ENCODE peak calls at places on chromosome 22, in four cellular contexts. V is esophagus squamous epithelium, L is upper lobe of right lung, Z is transverse colon. R is an unnamed sample. For H3K27me3, the result is how much of the 10 kb centered on the place peaks cover.

GRCh38 chr22:45318558-45319318 is 9.0 kb downstream of the FAM118A start:
- DNase-seq in Z (no peak), L (no peak), V (no peak), R (no peak)

GRCh38 chr22:44913198-44913983 is 96.4 kb downstream of the PHF21B start:
- DNase-seq in L (peak), Z (no peak), V (no peak), R (no peak)

GRCh38 chr22:20569059-20570058 is 61.9 kb downstream of the MED15 start:
- DNase-seq in V (no peak), L (peak), Z (peak), R (peak)

GRCh38 chr22:41596776-41597634 is 7.4 kb upstream of the PMM1 start:
- DNase-seq in Z (peak), L (peak), V (no peak), R (peak)

GRCh38 chr22:45064313-45065268 is 54.8 kb upstream of the PHF21B start:
- DNase-seq in Z (no peak), V (no peak), L (no peak), R (no peak)

GRCh38 chr22:41289681-41290080 is 3.7 kb upstream of the RANGAP1 start:
- DNase-seq in V (no peak), L (no peak), Z (no peak), R (no peak)

GRCh38 chr22:47107431-47107830 is 345.0 kb downstream of the TBC1D22A start:
- DNase-seq in L (no peak), V (no peak), Z (no peak), R (no peak)

GRCh38 chr22:39665229-39665628 is 94.7 kb downstream of the CACNA1I start:
- DNase-seq in V (no peak), L (no peak), Z (no peak), R (no peak)

GRCh38 chr22:28799834-28800307 is 498 bp downstream of the XBP1 start:
- DNase-seq in L (peak), V (no peak), Z (peak), R (no peak)

GRCh38 chr22:47627561-47628253 is 865.3 kb downstream of the TBC1D22A start:
- DNase-seq in V (no peak), Z (no peak), L (peak), R (no peak)

GRCh38 chr22:45009881-45010531 is at the start of gene PHF21B:
- DNase-seq in V (no peak), Z (no peak), L (no peak), R (peak)

GRCh38 chr22:47094861-47095330 is 332.4 kb downstream of the TBC1D22A start:
- DNase-seq in L (no peak), Z (no peak), V (no peak), R (no peak)

GRCh38 chr22:32185821-32186220 is 19.1 kb downstream of the RFPL2 start:
- DNase-seq in Z (no peak), L (no peak), V (no peak), R (no peak)

GRCh38 chr22:46062971-46063631 is 86.1 kb upstream of the WNT7B start:
- DNase-seq in V (no peak), L (peak), Z (peak), R (no peak)

GRCh38 chr22:49525776-49526535 is 301.7 kb downstream of the BRD1 start:
- DNase-seq in L (no peak), V (no peak), Z (no peak), R (no peak)

GRCh38 chr22:28299760-28300159 is 379.9 kb downstream of the TTC28 start:
- DNase-seq in L (no peak), V (no peak), Z (no peak), R (no peak)

GRCh38 chr22:22446527-22446926 is 62.0 kb downstream of the ZNF280B start:
- DNase-seq in V (no peak), L (no peak), Z (no peak), R (no peak)

GRCh38 chr22:22035771-22036314 is 53.3 kb upstream of the TOP3B start:
- DNase-seq in L (no peak), Z (no peak), V (no peak), R (no peak)

GRCh38 chr22:49391436-49391835 is 436.2 kb downstream of the BRD1 start:
- DNase-seq in L (peak), V (no peak), Z (no peak), R (no peak)

GRCh38 chr22:40484906-40485660 is 114.7 kb downstream of the SGSM3 start:
- DNase-seq in Z (no peak), L (no peak), V (no peak), R (no peak)

GRCh38 chr22:45678961-45679912 is 7.6 kb downstream of the ATXN10 start:
- DNase-seq in L (no peak), V (no peak), Z (no peak), R (no peak)

GRCh38 chr22:39097098-39098020 is at the start of gene APOBEC3H:
- DNase-seq in V (no peak), L (peak), Z (peak), R (peak)

GRCh38 chr22:28544431-28544868 is 135.2 kb downstream of the TTC28 start:
- DNase-seq in Z (no peak), V (no peak), L (no peak), R (no peak)

GRCh38 chr22:43826142-43827093 is 14.3 kb upstream of the EFCAB6 start:
- DNase-seq in L (peak), V (no peak), Z (no peak), R (no peak)

GRCh38 chr22:43827926-43828710 is 16.0 kb upstream of the EFCAB6 start:
- DNase-seq in V (no peak), L (no peak), Z (no peak), R (no peak)

GRCh38 chr22:43828711-43829447 is 16.8 kb upstream of the EFCAB6 start:
- DNase-seq in Z (no peak), L (peak), V (no peak), R (no peak)

GRCh38 chr22:43825651-43826050 is 13.5 kb upstream of the EFCAB6 start:
- DNase-seq in Z (no peak), L (no peak), V (no peak), R (no peak)

GRCh38 chr22:43827336-43827735 is 15.2 kb upstream of the EFCAB6 start:
- DNase-seq in L (no peak), Z (no peak), V (no peak), R (no peak)
- H3K27me3 ChIP-seq in L (under half), Z (under half), V (half or more), R (under half)

GRCh38 chr22:19352766-19353165 is 61.2 kb upstream of the CLTCL1 start:
- DNase-seq in L (no peak), V (no peak), Z (no peak), R (no peak)
- H3K27ac ChIP-seq in L (no peak), V (no peak), Z (no peak), R (no peak)

GRCh38 chr22:42614312-42615091 is at the start of gene POLDIP3:
- DNase-seq in Z (peak), L (peak), V (peak), R (peak)
- TF ChIP-seq CTCF in Z (no peak), L (no peak), V (peak), R (peak)

DNA sequence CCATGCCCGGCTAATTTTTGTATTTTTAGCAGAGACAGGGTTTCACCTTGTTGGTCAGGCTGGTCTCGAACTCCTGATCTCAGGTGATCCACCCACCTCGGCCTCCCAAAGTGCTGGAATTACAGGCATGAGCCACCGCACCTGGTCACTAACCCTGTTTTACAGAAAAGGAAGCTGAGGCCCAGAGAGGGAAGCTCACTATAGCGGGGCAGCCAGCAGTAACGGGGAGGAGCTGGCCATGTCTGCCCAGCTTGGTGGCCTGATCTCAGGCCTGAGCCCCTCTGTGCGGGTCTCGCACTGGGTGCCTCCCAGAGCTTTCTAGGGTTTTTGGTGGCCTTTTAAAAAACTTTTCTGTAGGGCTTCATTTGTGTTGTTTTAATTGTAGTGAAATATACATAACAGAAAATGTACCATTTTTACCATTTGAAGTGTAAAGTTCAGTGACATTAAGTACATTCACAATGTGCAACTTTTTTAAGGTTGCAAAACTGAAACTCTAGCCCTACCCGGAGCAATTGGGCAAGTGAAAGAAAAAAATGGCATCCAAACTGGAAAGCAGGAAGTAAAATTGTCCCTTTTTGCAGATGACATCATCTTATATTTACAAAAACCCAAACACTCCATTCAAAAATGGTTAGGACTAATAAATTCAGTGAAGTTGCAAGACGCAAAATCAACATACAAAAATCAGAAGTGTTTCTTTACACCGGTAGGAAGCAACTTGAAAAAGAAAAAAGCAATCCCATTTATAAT is 14.5 kb upstream of the CYTH4 start:
- DNase-seq in V (no peak), Z (no peak), L (peak), R (no peak)
- H3K27me3 ChIP-seq in V (half or more), Z (under half), L (under half), R (under half)

GRCh38 chr22:36740716-36741115 is 35.2 kb downstream of the IFT27 start:
- DNase-seq in Z (peak), V (no peak), L (peak), R (no peak)
- H3K27ac ChIP-seq in Z (no peak), V (no peak), L (no peak), R (no peak)

GRCh38 chr22:30224161-30224857 is 22.2 kb downstream of the LIF start:
- DNase-seq in L (no peak), V (no peak), Z (no peak), R (no peak)
- TF ChIP-seq CTCF in L (no peak), V (no peak), Z (no peak), R (no peak)

DNA sequence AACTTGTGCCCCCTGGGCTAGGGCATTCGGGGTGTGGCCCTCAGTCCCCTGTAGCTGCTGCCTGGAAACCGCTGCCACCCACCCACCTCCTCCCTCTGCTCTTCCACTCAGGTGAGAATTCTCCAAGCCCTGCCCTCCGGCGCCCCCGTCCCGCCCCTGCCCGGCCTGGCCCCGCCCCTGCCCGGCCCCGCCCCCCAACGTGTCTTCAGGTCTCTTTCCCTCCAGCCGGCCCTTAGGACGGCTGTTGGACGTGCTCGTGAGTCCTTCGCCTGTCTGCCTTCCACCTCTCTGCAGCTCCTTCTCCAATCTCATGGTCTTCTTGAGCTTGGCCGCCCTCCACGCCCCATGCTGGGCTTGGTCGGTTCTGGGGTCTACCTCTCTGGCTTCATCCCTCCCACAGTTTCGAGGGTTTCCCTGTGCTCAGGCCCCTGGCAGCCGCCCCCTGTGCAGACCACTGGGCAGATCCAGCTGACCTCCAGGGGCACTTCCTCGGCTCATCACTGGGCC is 12.2 kb downstream of the MAPK8IP2 start:
- DNase-seq in Z (peak), V (no peak), L (no peak), R (no peak)
- H3K27me3 ChIP-seq in Z (under half), V (under half), L (under half), R (under half)

DNA sequence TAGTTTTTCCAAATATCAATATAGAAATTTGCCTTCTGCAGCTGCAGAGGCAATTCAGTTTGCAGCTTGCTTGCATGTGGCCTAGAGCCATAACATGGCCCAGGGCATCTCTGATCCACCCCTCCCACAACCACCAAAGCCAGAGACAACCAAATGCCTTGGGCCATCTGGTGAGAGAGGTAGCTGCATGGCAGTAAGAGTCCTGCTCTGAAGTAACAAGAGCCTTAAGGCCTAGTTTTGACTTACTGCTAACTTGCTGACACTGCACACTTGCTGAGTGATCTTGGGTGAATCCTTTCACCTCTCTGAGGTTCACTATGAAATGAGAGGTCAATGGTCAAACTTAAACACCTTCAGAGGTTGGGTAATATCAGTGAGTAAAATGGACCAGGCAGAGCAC is 4.9 kb upstream of the SPECC1L start:
- DNase-seq in V (no peak), L (no peak), Z (no peak), R (no peak)
- H3K27ac ChIP-seq in V (no peak), L (no peak), Z (no peak), R (no peak)

DNA sequence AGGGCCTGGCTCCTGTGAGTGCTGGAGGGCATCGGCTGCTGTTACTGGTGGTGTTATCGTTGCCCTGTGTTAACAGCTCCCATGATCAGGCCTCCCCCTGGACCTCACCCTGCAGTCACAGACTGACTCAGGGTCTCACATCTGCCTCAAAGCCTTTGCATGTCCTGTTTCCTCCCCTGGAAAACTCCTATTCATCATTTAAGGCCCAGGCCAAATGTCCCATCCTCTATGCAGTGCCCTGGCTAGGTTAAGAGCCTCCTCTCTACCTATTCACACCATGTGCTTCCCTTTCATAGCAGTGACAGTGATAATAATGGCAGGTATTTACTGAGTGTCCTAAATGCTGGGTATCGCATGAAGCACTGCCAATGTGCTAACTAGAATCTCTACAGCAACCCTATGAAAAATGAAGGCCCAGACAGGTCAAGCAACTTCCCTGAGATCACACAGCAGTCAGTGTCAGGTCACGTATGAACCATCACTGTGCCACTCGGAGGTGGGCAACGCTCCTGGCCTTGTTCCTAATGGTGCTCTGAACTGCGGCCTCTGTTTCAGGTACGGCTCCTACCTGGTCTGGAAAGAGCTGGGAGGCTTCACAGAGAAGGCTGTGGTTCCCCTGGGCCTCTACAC is 9.3 kb downstream of the TSPO start:
- DNase-seq in Z (no peak), L (no peak), V (no peak), R (no peak)
- TF ChIP-seq CTCF in Z (no peak), L (no peak), V (no peak), R (no peak)

DNA sequence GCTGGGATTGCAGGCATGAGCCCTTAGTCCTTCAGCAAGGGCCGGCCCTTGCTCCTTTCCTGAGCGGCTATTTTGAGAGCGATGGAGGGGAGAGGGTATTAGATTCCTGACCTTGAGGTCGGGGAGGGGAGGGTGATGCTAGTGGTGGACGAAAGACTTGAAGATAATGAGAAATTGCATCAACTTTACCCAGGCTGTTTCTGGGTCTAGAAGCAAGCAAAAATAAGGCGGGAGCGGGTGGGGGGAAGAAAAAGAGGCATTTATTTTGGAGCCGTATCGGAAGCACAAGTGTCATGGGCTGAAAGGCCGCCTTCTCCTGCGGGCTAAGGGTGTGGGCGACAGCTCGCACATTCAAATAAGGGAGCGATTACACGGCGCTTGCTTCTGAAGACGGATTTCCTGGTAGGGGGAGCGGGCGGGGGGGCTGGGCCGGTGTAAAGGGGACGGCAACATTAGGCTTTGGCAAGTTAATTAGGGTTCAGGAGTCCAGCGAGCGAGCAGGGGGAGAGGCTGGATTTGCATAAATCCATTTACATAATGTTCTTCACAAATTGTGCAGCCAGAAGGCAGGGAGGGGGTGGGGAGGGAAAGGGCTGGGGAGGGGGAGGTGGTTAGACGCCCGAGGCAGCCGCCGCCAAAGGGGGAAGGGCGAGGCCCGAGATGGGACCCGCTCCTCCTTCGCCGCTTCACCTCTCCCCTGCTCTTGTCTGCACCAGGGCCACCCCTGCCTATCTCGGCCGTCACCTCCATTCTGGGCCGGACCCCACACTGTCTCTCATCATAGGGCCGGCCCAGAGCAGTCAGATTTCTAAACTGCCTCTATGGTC is 245.9 kb downstream of the MIAT start:
- DNase-seq in V (no peak), Z (peak), L (no peak), R (no peak)
- H3K27me3 ChIP-seq in V (under half), Z (under half), L (under half), R (under half)

R was measured in prostate gland.